ENCODE peak calls at places on chromosomes 11 and 22, in seven cellular contexts. M is A549, S is sigmoid colon, I is tibial nerve, D is GM12878, C is stomach, H is suprapubic skin. L is an unnamed sample.

GRCh38 chr11:13238879-13239514 is 38.6 kb upstream of the BMAL1 start:
- DNase-seq in M (peak; percentile 57), S (no peak), I (no peak), D (no peak), C (peak; percentile 54), H (no peak), L (peak; percentile 48)

GRCh38 chr11:67507242-67507890 is 596 bp downstream of the CDK2AP2 start:
- DNase-seq in M (peak; percentile 54), S (peak; percentile 88), I (peak; percentile 45), D (no peak), C (peak; percentile 82), H (no peak), L (no peak)

GRCh38 chr11:8247312-8247711 is 16.4 kb downstream of the LMO1 start:
- DNase-seq in M (no peak), S (no peak), I (no peak), D (no peak), C (peak; percentile 53), H (no peak), L (no peak)

GRCh38 chr11:120877746-120878365 is 146.0 kb upstream of the TBCEL start:
- DNase-seq in M (no peak), S (no peak), I (no peak), D (no peak), C (no peak), H (no peak), L (no peak)

GRCh38 chr11:97361812-97362378 is 972.1 kb downstream of the JRKL start:
- DNase-seq in M (no peak), S (no peak), I (no peak), D (no peak), C (no peak), H (no peak), L (no peak)

GRCh38 chr22:22130956-22131355 is 113.6 kb upstream of the VPREB1 start:
- DNase-seq in M (no peak), S (no peak), I (no peak), D (no peak), C (no peak), H (no peak), L (no peak)

GRCh38 chr11:123298488-123299447 is 103.7 kb upstream of the CLMP start:
- DNase-seq in M (no peak), S (no peak), I (no peak), D (no peak), C (no peak), H (no peak), L (no peak)

GRCh38 chr11:40190294-40190693 is 1269.2 kb downstream of the LRRC4C start:
- DNase-seq in M (no peak), S (no peak), I (no peak), D (no peak), C (no peak), H (no peak), L (no peak)

GRCh38 chr11:86803641-86804040 is 3.3 kb downstream of the PRSS23 start:
- DNase-seq in M (no peak), S (no peak), I (no peak), D (no peak), C (no peak), H (no peak), L (no peak)

GRCh38 chr11:111229604-111230003 is 15.9 kb upstream of the POU2AF2 start:
- DNase-seq in M (no peak), S (no peak), I (no peak), D (no peak), C (no peak), H (no peak), L (no peak)

GRCh38 chr11:74014880-74015279 is 6.0 kb upstream of the UCP3 start:
- DNase-seq in M (no peak), S (no peak), I (no peak), D (no peak), C (no peak), H (no peak), L (no peak)

GRCh38 chr22:17359501-17359900 is 9.8 kb upstream of the CECR2 start:
- DNase-seq in M (no peak), S (no peak), I (no peak), D (no peak), C (no peak), H (no peak), L (no peak)

GRCh38 chr11:2444301-2445106 is at the start of the genes KCNQ1 and TRPM5:
- DNase-seq in M (peak; percentile 59), S (no peak), I (no peak), D (no peak), C (peak; percentile 88), H (no peak), L (no peak)

GRCh38 chr11:69894126-69895047 is 75.2 kb upstream of the FGF3 start:
- DNase-seq in M (no peak), S (no peak), I (no peak), D (no peak), C (no peak), H (no peak), L (no peak)

GRCh38 chr11:36056160-36056751 is 112.4 kb downstream of the LDLRAD3 start:
- DNase-seq in M (peak; percentile 25), S (no peak), I (no peak), D (no peak), C (no peak), H (no peak), L (peak; percentile 25)

GRCh38 chr22:50603511-50604255 is 3.1 kb downstream of the MAPK8IP2 start:
- DNase-seq in M (no peak), S (no peak), I (no peak), D (no peak), C (no peak), H (no peak), L (no peak)

GRCh38 chr11:74783241-74783871 is 34.7 kb downstream of the RNF169 start:
- DNase-seq in M (no peak), S (no peak), I (no peak), D (peak; percentile 64), C (no peak), H (no peak), L (no peak)

GRCh38 chr22:38982008-38982927 is at the start of gene APOBEC3B:
- DNase-seq in M (peak; percentile 85), S (peak; percentile 94), I (peak; percentile 68), D (peak; percentile 85), C (peak; percentile 87), H (peak; percentile 90), L (peak; percentile 90)

GRCh38 chr11:123454060-123454651 is 24.1 kb downstream of the GRAMD1B start:
- DNase-seq in M (peak; percentile 81), S (no peak), I (no peak), D (no peak), C (no peak), H (no peak), L (no peak)

GRCh38 chr11:118142809-118143208 is 9.8 kb downstream of the SCN4B start:
- DNase-seq in M (no peak), S (peak; percentile 63), I (no peak), D (no peak), C (no peak), H (no peak), L (no peak)

GRCh38 chr22:23144926-23145906 is at the start of gene RAB36:
- DNase-seq in M (peak; percentile 90), S (peak; percentile 99), I (peak; percentile 99), D (peak; percentile 77), C (peak; percentile 96), H (peak; percentile 98), L (peak; percentile 100)
- TF ChIP-seq POLR2A in M (peak; percentile 48), S (no peak), I (peak; percentile 8), D (no peak), C (no peak), H (no peak), L (no peak)

GRCh38 chr11:130550984-130551383 is 102.5 kb downstream of the ADAMTS15 start:
- DNase-seq in M (no peak), S (no peak), I (no peak), D (no peak), C (no peak), H (no peak), L (no peak)

GRCh38 chr11:130553306-130553705 is 104.9 kb downstream of the ADAMTS15 start:
- DNase-seq in M (no peak), S (no peak), I (no peak), D (no peak), C (no peak), H (no peak), L (no peak)

GRCh38 chr11:130555251-130555841 is 106.9 kb downstream of the ADAMTS15 start:
- DNase-seq in M (no peak), S (no peak), I (no peak), D (no peak), C (peak; percentile 79), H (no peak), L (no peak)

GRCh38 chr11:130551388-130551787 is 102.9 kb downstream of the ADAMTS15 start:
- DNase-seq in M (no peak), S (no peak), I (no peak), D (no peak), C (no peak), H (no peak), L (no peak)

DNA sequence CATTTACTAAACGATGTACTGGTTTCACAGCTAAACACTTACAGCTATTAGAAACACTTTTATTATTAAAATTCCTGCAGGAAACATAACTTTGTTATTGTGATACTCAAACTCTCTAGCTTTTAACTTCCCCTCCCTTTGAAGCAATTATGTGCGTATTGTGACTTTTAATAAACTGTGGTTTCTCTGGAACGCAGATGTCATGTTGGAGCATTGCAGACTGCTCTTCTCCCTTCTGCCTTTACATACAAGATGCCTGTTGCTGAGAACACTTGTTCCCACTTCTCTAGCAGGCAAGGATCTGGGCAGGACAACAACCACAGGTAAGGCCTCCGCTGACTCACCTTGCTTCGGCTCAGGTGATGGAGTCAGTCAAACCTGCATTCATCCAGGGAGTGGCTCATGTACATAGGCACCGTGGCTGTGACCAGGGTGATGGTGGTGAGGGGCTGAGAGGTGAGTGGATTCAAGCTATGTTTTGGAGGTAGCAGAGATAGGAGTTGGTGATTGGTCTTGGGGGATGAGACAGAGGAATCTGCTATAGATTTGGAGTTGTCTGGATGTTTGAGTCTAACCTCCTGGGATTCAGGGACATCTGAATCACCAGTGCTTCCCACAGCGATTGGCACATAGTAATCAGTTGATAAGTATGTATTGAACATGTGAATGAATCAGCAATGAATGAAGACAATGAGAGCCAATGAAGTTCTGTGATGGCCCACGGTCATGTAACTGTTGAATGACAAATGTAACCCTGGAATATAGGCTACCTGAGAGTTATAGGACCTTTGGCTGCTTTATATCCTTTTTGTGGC is 106.0 kb downstream of the ADAMTS15 start:
- DNase-seq in M (no peak), S (no peak), I (no peak), D (no peak), C (peak; percentile 43), H (no peak), L (no peak)
- H3K4me1 ChIP-seq in M (no peaks in the 10 kb centered on the region), S (no peaks in the 10 kb centered on the region), I (peaks cover 10% of the 10 kb centered on the region), D (no peaks in the 10 kb centered on the region), C (peaks cover 37% of the 10 kb centered on the region), H (peaks cover 17% of the 10 kb centered on the region), L (peaks cover 5% of the 10 kb centered on the region)

GRCh38 chr11:107702723-107703122 is 9.1 kb downstream of the SLN start:
- DNase-seq in M (no peak), S (no peak), I (no peak), D (no peak), C (no peak), H (no peak), L (no peak)
- TF ChIP-seq EP300 in M (no peak), S (no peak), I (no peak), D (no peak), C (no peak), H (no peak), L (no peak)

GRCh38 chr22:36288571-36289405 is 35.9 kb downstream of the APOL1 start:
- DNase-seq in M (no peak), S (no peak), I (no peak), D (no peak), C (no peak), H (no peak), L (peak; percentile 42)
- TF ChIP-seq POLR2A in M (no peak), S (no peak), I (no peak), D (no peak), C (no peak), H (no peak), L (no peak)

GRCh38 chr22:45552017-45552411 is 49.3 kb downstream of the FBLN1 start:
- DNase-seq in M (no peak), S (no peak), I (no peak), D (no peak), C (no peak), H (no peak), L (peak; percentile 61)
- H3K4me1 ChIP-seq in M (peaks cover 44% of the 10 kb centered on the region), S (no peaks in the 10 kb centered on the region), I (peaks cover 29% of the 10 kb centered on the region), D (no peaks in the 10 kb centered on the region), C (peaks cover 64% of the 10 kb centered on the region), H (peaks cover 65% of the 10 kb centered on the region), L (peaks cover 44% of the 10 kb centered on the region)

L was measured in ovary.